ENCODE peak calls at places on chromosomes 2 and 18, in four cellular contexts. I is K562, L is GM12878, X is HepG2. B is an unnamed sample.

GRCh38 chr18:32802606-32803451 is 30.0 kb upstream of the KLHL14 start:
- DNase-seq in I (no peak), L (no peak), X (peak), B (no peak)

GRCh38 chr2:62208758-62209114 is 12.8 kb downstream of the B3GNT2 start:
- DNase-seq in I (peak), L (no peak), X (no peak), B (no peak)

GRCh38 chr18:27778441-27778840 is 398.5 kb downstream of the CDH2 start:
- DNase-seq in I (no peak), L (no peak), X (no peak), B (peak)

GRCh38 chr2:128536925-128537620 is 218.4 kb upstream of the HS6ST1 start:
- DNase-seq in I (peak), L (no peak), X (peak), B (no peak)

GRCh38 chr2:218996937-218997336 is 3.7 kb upstream of the CRYBA2 start:
- DNase-seq in I (no peak), L (no peak), X (no peak), B (no peak)

GRCh38 chr18:13397504-13398163 is 179.1 kb downstream of the LDLRAD4 start:
- DNase-seq in I (no peak), L (no peak), X (no peak), B (no peak)

GRCh38 chr18:23321996-23322395 is 131.1 kb upstream of the RIOK3 start:
- DNase-seq in I (no peak), L (no peak), X (no peak), B (no peak)

GRCh38 chr2:106098081-106098480 is 96.0 kb downstream of the UXS1 start:
- DNase-seq in I (peak), L (no peak), X (peak), B (peak)

GRCh38 chr18:60984496-60984895 is 348.7 kb upstream of the CDH20 start:
- DNase-seq in I (no peak), L (no peak), X (no peak), B (no peak)

GRCh38 chr2:113203901-113204519 is 30.2 kb downstream of the PSD4 start:
- DNase-seq in I (peak), L (peak), X (peak), B (peak)

GRCh38 chr2:36663851-36664715 is 32.4 kb upstream of the VIT start:
- DNase-seq in I (peak), L (no peak), X (peak), B (peak)

GRCh38 chr2:145752091-145752806 is 1232.3 kb upstream of the ZEB2 start:
- DNase-seq in I (peak), L (no peak), X (peak), B (peak)

GRCh38 chr2:121173112-121173511 is 111.9 kb downstream of the TFCP2L1 start:
- DNase-seq in I (no peak), L (no peak), X (no peak), B (no peak)

DNA sequence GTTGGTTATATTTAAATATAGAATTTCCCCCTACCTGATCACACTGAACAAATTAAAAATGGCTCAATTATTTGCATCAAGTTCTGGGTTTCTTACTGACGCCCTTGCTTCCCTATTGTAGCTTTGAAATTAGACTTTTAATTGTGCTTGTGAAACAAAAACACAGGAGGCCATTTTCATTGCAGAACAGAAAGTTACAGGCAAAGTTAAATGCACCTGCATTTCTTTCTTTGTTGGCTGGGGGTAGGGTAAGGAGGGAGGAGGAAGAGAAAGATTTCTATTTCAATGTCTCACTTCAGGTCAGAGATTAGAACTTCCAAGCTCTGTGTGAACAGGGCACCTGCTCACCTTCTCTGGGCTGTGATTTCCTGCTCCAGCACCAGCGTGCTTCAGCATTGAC is 199.6 kb downstream of the BCL11A start:
- DNase-seq in I (no peak), L (peak), X (no peak), B (no peak)
- TF ChIP-seq TARDBP in I (no peak), L (no peak), X (no peak), B (no peak)

GRCh38 chr2:99851811-99852210 is 290.6 kb downstream of the AFF3 start:
- DNase-seq in I (no peak), L (no peak), X (no peak), B (no peak)

GRCh38 chr2:99854236-99854852 is 288.0 kb downstream of the AFF3 start:
- DNase-seq in I (no peak), L (no peak), X (no peak), B (no peak)

GRCh38 chr2:99850076-99850710 is 292.2 kb downstream of the AFF3 start:
- DNase-seq in I (no peak), L (no peak), X (no peak), B (peak)

GRCh38 chr2:99852376-99852934 is 289.9 kb downstream of the AFF3 start:
- DNase-seq in I (no peak), L (no peak), X (no peak), B (no peak)

GRCh38 chr2:99851091-99851490 is 291.3 kb downstream of the AFF3 start:
- DNase-seq in I (no peak), L (no peak), X (no peak), B (no peak)
- TF ChIP-seq TARDBP in I (no peak), L (no peak), X (no peak), B (no peak)

DNA sequence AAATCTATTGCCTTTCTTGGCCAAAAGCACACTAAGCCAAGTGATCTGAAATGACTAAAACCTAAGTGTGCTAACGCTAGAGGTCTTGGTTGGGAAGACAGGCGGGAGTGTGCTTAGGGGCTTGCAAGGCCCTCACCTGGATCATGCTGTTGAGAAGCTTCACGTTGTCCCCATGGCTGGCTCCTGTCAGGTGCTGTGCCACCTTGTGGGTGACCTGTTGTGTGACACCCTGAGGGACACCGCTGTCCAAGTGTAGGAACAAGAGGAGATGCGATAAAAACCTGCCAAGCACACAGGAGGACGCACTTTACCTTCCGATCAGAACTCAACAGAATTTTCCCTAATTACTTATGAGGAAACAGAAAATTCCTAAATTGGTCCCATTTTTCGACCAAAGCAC is 50.8 kb downstream of the EPG5 start:
- DNase-seq in I (peak), L (no peak), X (peak), B (peak)
- TF ChIP-seq TARDBP in I (no peak), L (no peak), X (no peak), B (no peak)

DNA sequence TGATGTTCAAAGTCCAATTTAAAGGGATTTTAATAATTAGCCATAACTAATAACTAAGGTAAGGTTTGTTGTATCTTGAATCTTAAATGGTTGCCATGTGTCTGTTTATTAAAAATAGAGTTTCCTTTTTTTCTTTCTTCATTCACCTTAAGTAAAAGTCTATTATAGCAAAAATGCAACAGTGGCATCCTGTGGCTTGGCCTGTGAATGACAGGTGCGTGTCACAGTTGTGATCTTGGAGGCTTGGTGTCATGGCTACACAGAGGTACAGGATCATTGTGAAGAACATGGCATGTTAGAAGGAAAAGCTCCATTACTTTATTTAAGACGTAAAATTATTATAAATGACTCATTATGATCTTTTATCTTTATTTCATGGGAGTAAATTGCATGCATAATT is 246.1 kb downstream of the BCL2 start:
- DNase-seq in I (no peak), L (no peak), X (peak), B (no peak)
- TF ChIP-seq TARDBP in I (no peak), L (no peak), X (no peak), B (no peak)

GRCh38 chr2:201984800-201985525 is 48.7 kb upstream of the FZD7 start:
- DNase-seq in I (no peak), L (no peak), X (no peak), B (no peak)
- TF ChIP-seq TARDBP in I (no peak), L (no peak), X (no peak), B (no peak)

GRCh38 chr2:191976436-191976835 is 129.5 kb upstream of the CAVIN2 start:
- DNase-seq in I (no peak), L (no peak), X (no peak), B (no peak)
- TF ChIP-seq TARDBP in I (no peak), L (no peak), X (no peak), B (no peak)